ENCODE peak calls at places on chromosomes 6 and 20, in five cellular contexts. H, V, C, Q and X are unnamed samples.

GRCh38 chr20:21047981-21048380 is 58.2 kb downstream of the LINC00237 start:
- DNase-seq in H (peak; percentile 52), V (no peak), C (no peak), Q (no peak), X (no peak)

GRCh38 chr6:6665505-6665904 is 77.0 kb downstream of the LY86 start:
- DNase-seq in H (no peak), V (no peak), C (no peak), Q (no peak), X (peak; percentile 51)

GRCh38 chr6:19269341-19269898 is 567.8 kb upstream of the ID4 start:
- DNase-seq in H (no peak), V (no peak), C (no peak), Q (no peak), X (no peak)

GRCh38 chr6:116060572-116061283 is at the start of gene FRK:
- DNase-seq in H (no peak), V (no peak), C (peak; percentile 41), Q (no peak), X (no peak)

GRCh38 chr6:22248513-22249308 is 48.1 kb downstream of the PRL start:
- DNase-seq in H (no peak), V (no peak), C (peak; percentile 87), Q (peak; percentile 12), X (no peak)

GRCh38 chr20:49983848-49984408 is 1.1 kb downstream of the SNAI1 start:
- DNase-seq in H (no peak), V (no peak), C (no peak), Q (no peak), X (peak; percentile 69)

GRCh38 chr6:72425003-72425681 is 196.7 kb upstream of the KCNQ5 start:
- DNase-seq in H (no peak), V (no peak), C (peak; percentile 89), Q (no peak), X (no peak)

GRCh38 chr6:168338777-168339176 is 19.2 kb upstream of the DACT2 start:
- DNase-seq in H (no peak), V (no peak), C (no peak), Q (no peak), X (no peak)

GRCh38 chr20:8862092-8862491 is 206.8 kb upstream of the PLCB4 start:
- DNase-seq in H (no peak), V (no peak), C (no peak), Q (no peak), X (no peak)